ENCODE peak calls at places on chromosomes 3 and 15, in ten cellular contexts. P, V, O, M, T, R, J, W, G and U are unnamed samples.
A peak's percentile ranks its signal among the peaks of the same experiment; 100 is the strongest.

GRCh38 chr15:91228391-91228790 is 128.3 kb downstream of the SV2B start:
- DNase-seq in P (no peak), R (no peak), O (no peak), T (no peak), M (no peak), G (no peak), W (no peak), V (no peak), J (no peak), U (no peak)

GRCh38 chr3:193507566-193507965 is 47.1 kb downstream of the ATP13A4 start:
- DNase-seq in P (peak; percentile 0), R (no peak), M (no peak), T (no peak), W (no peak), O (no peak), G (no peak), J (peak; percentile 21), V (no peak), U (no peak)

GRCh38 chr3:83523470-83524073 is 1435.2 kb upstream of the CADM2 start:
- DNase-seq in G (no peak), O (peak; percentile 58), T (peak; percentile 88), M (peak; percentile 80), J (no peak), P (no peak), W (no peak), V (no peak), R (peak; percentile 58), U (peak; percentile 23)

GRCh38 chr3:170978335-170978745 is 48.2 kb downstream of the SLC2A2 start:
- DNase-seq in G (no peak), R (no peak), W (no peak), J (peak; percentile 61), T (no peak), O (no peak), P (no peak), M (peak; percentile 47), V (no peak), U (peak; percentile 16)

GRCh38 chr3:59451800-59452741 is 402.2 kb upstream of the CFAP20DC start:
- DNase-seq in M (no peak), R (no peak), J (no peak), W (no peak), G (no peak), O (no peak), T (no peak), P (no peak), V (peak; percentile 65), U (no peak)

GRCh38 chr3:183764854-183765731 is 60.3 kb downstream of the MAP6D1 start:
- DNase-seq in G (peak; percentile 37), T (no peak), W (no peak), P (peak; percentile 99), M (peak; percentile 38), O (no peak), J (peak; percentile 80), V (no peak), R (peak; percentile 35), U (peak; percentile 41)

GRCh38 chr3:129022114-129022994 is 21.2 kb downstream of the EFCC1 start:
- DNase-seq in G (peak; percentile 63), V (no peak), P (no peak), O (no peak), J (no peak), M (no peak), W (no peak), T (no peak), R (no peak), U (no peak)

GRCh38 chr15:90033448-90033847 is 32.3 kb downstream of the ZNF710 start:
- DNase-seq in G (no peak), J (no peak), W (no peak), O (no peak), V (no peak), R (no peak), M (no peak), P (no peak), T (no peak), U (no peak)